ENCODE peak calls at places on chromosome 3, in nine cellular contexts. One of them, this sample, is unnamed.

GRCh38 chr3:51985971-51986947 is 2.9 kb downstream of the ACY1 start:
- DNase-seq in MM.1S: no peak
- DNase-seq in Peyer's patch: peak; percentile 74
- DNase-seq in transverse colon: peak; percentile 67
- DNase-seq in ovary: no peak
- DNase-seq in HCT116: no peak
- DNase-seq in psoas muscle: no peak
- DNase-seq in pancreas: no peak
- DNase-seq in tibial nerve: no peak
- DNase-seq in this sample: no peak

GRCh38 chr3:163056874-163057497 is 1560.4 kb downstream of the OTOL1 start:
- DNase-seq in MM.1S: peak; percentile 75
- DNase-seq in Peyer's patch: no peak
- DNase-seq in transverse colon: peak; percentile 14
- DNase-seq in ovary: no peak
- DNase-seq in HCT116: peak; percentile 42
- DNase-seq in psoas muscle: no peak
- DNase-seq in pancreas: no peak
- DNase-seq in tibial nerve: peak; percentile 16
- DNase-seq in this sample: no peak

GRCh38 chr3:10511809-10512494 is 6.6 kb upstream of the ATP2B2 start:
- DNase-seq in MM.1S: no peak
- DNase-seq in Peyer's patch: no peak
- DNase-seq in transverse colon: no peak
- DNase-seq in ovary: no peak
- DNase-seq in HCT116: no peak
- DNase-seq in psoas muscle: no peak
- DNase-seq in pancreas: no peak
- DNase-seq in tibial nerve: no peak
- DNase-seq in this sample: no peak

GRCh38 chr3:128616516-128617269 is 33.9 kb downstream of the RPN1 start:
- DNase-seq in MM.1S: no peak
- DNase-seq in Peyer's patch: no peak
- DNase-seq in transverse colon: no peak
- DNase-seq in ovary: peak; percentile 33
- DNase-seq in HCT116: no peak
- DNase-seq in psoas muscle: no peak
- DNase-seq in pancreas: no peak
- DNase-seq in tibial nerve: no peak
- DNase-seq in this sample: no peak

GRCh38 chr3:72727207-72727606 is 121.0 kb downstream of the SHQ1 start:
- DNase-seq in MM.1S: no peak
- DNase-seq in Peyer's patch: no peak
- DNase-seq in transverse colon: no peak
- DNase-seq in ovary: no peak
- DNase-seq in HCT116: no peak
- DNase-seq in psoas muscle: no peak
- DNase-seq in pancreas: no peak
- DNase-seq in tibial nerve: no peak
- DNase-seq in this sample: no peak

GRCh38 chr3:48345946-48346572 is 12.6 kb upstream of the SPINK8 start:
- DNase-seq in MM.1S: no peak
- DNase-seq in Peyer's patch: no peak
- DNase-seq in transverse colon: no peak
- DNase-seq in ovary: no peak
- DNase-seq in HCT116: no peak
- DNase-seq in psoas muscle: no peak
- DNase-seq in pancreas: no peak
- DNase-seq in tibial nerve: no peak
- DNase-seq in this sample: no peak

GRCh38 chr3:48594431-48595049 is 589 bp downstream of the COL7A1 start:
- DNase-seq in MM.1S: no peak
- DNase-seq in Peyer's patch: no peak
- DNase-seq in transverse colon: no peak
- DNase-seq in ovary: no peak
- DNase-seq in HCT116: no peak
- DNase-seq in psoas muscle: no peak
- DNase-seq in pancreas: no peak
- DNase-seq in tibial nerve: no peak
- DNase-seq in this sample: no peak

GRCh38 chr3:186080849-186081438 is 27.9 kb downstream of the ETV5 start:
- DNase-seq in MM.1S: no peak
- DNase-seq in Peyer's patch: no peak
- DNase-seq in transverse colon: no peak
- DNase-seq in ovary: no peak
- DNase-seq in HCT116: no peak
- DNase-seq in psoas muscle: no peak
- DNase-seq in pancreas: no peak
- DNase-seq in tibial nerve: no peak
- DNase-seq in this sample: no peak

GRCh38 chr3:22940285-22940684 is 262.8 kb upstream of the UBE2E2 start:
- DNase-seq in MM.1S: no peak
- DNase-seq in Peyer's patch: no peak
- DNase-seq in transverse colon: no peak
- DNase-seq in ovary: no peak
- DNase-seq in HCT116: no peak
- DNase-seq in psoas muscle: no peak
- DNase-seq in pancreas: no peak
- DNase-seq in tibial nerve: no peak
- DNase-seq in this sample: no peak

GRCh38 chr3:99250272-99250671 is 348.8 kb upstream of the DCBLD2 start:
- DNase-seq in MM.1S: no peak
- DNase-seq in Peyer's patch: no peak
- DNase-seq in transverse colon: no peak
- DNase-seq in ovary: no peak
- DNase-seq in HCT116: no peak
- DNase-seq in psoas muscle: no peak
- DNase-seq in pancreas: no peak
- DNase-seq in tibial nerve: no peak
- DNase-seq in this sample: no peak

GRCh38 chr3:133675631-133676335 is 14.0 kb upstream of the TOPBP1 start:
- DNase-seq in MM.1S: peak; percentile 88
- DNase-seq in Peyer's patch: no peak
- DNase-seq in transverse colon: no peak
- DNase-seq in ovary: no peak
- DNase-seq in HCT116: no peak
- DNase-seq in psoas muscle: no peak
- DNase-seq in pancreas: no peak
- DNase-seq in tibial nerve: no peak
- DNase-seq in this sample: no peak

GRCh38 chr3:171315919-171316318 is 144.3 kb downstream of the TNIK start:
- DNase-seq in MM.1S: no peak
- DNase-seq in Peyer's patch: no peak
- DNase-seq in transverse colon: no peak
- DNase-seq in ovary: no peak
- DNase-seq in HCT116: no peak
- DNase-seq in psoas muscle: no peak
- DNase-seq in pancreas: no peak
- DNase-seq in tibial nerve: no peak
- DNase-seq in this sample: no peak

GRCh38 chr3:190229632-190230424 is 92.4 kb downstream of the CLDN1 start:
- DNase-seq in MM.1S: peak; percentile 13
- DNase-seq in Peyer's patch: no peak
- DNase-seq in transverse colon: no peak
- DNase-seq in ovary: no peak
- DNase-seq in HCT116: no peak
- DNase-seq in psoas muscle: no peak
- DNase-seq in pancreas: no peak
- DNase-seq in tibial nerve: no peak
- DNase-seq in this sample: no peak

GRCh38 chr3:125202197-125202596 is 10.4 kb downstream of the SLC12A8 start:
- DNase-seq in MM.1S: peak; percentile 55
- DNase-seq in Peyer's patch: no peak
- DNase-seq in transverse colon: no peak
- DNase-seq in ovary: no peak
- DNase-seq in HCT116: no peak
- DNase-seq in psoas muscle: no peak
- DNase-seq in pancreas: no peak
- DNase-seq in tibial nerve: no peak
- DNase-seq in this sample: no peak

GRCh38 chr3:177312491-177312890 is 115.2 kb upstream of the TBL1XR1 start:
- DNase-seq in MM.1S: no peak
- DNase-seq in Peyer's patch: no peak
- DNase-seq in transverse colon: no peak
- DNase-seq in ovary: no peak
- DNase-seq in HCT116: no peak
- DNase-seq in psoas muscle: no peak
- DNase-seq in pancreas: no peak
- DNase-seq in tibial nerve: no peak
- DNase-seq in this sample: no peak

GRCh38 chr3:141231923-141232861 is 567 bp downstream of the PXYLP1 start:
- DNase-seq in MM.1S: peak; percentile 22
- DNase-seq in Peyer's patch: peak; percentile 70
- DNase-seq in transverse colon: peak; percentile 55
- DNase-seq in ovary: peak; percentile 68
- DNase-seq in HCT116: no peak
- DNase-seq in psoas muscle: peak; percentile 65
- DNase-seq in pancreas: peak; percentile 82
- DNase-seq in tibial nerve: no peak
- DNase-seq in this sample: peak; percentile 72

GRCh38 chr3:113275876-113276580 is 64.7 kb downstream of the BOC start:
- DNase-seq in MM.1S: peak; percentile 78
- DNase-seq in Peyer's patch: no peak
- DNase-seq in transverse colon: peak; percentile 26
- DNase-seq in ovary: no peak
- DNase-seq in HCT116: no peak
- DNase-seq in psoas muscle: peak; percentile 80
- DNase-seq in pancreas: no peak
- DNase-seq in tibial nerve: peak; percentile 36
- DNase-seq in this sample: no peak
- H3K4me1 ChIP-seq in MM.1S: peaks cover 10% of the 10 kb centered on the region
- H3K4me1 ChIP-seq in Peyer's patch: no peaks in the 10 kb centered on the region
- H3K4me1 ChIP-seq in transverse colon: peaks cover 5% of the 10 kb centered on the region
- H3K4me1 ChIP-seq in ovary: no peaks in the 10 kb centered on the region
- H3K4me1 ChIP-seq in HCT116: peaks cover 10% of the 10 kb centered on the region
- H3K4me1 ChIP-seq in psoas muscle: no peaks in the 10 kb centered on the region
- H3K4me1 ChIP-seq in pancreas: peaks cover 22% of the 10 kb centered on the region
- H3K4me1 ChIP-seq in tibial nerve: peaks cover 25% of the 10 kb centered on the region
- H3K4me1 ChIP-seq in this sample: peaks cover 9% of the 10 kb centered on the region

DNA sequence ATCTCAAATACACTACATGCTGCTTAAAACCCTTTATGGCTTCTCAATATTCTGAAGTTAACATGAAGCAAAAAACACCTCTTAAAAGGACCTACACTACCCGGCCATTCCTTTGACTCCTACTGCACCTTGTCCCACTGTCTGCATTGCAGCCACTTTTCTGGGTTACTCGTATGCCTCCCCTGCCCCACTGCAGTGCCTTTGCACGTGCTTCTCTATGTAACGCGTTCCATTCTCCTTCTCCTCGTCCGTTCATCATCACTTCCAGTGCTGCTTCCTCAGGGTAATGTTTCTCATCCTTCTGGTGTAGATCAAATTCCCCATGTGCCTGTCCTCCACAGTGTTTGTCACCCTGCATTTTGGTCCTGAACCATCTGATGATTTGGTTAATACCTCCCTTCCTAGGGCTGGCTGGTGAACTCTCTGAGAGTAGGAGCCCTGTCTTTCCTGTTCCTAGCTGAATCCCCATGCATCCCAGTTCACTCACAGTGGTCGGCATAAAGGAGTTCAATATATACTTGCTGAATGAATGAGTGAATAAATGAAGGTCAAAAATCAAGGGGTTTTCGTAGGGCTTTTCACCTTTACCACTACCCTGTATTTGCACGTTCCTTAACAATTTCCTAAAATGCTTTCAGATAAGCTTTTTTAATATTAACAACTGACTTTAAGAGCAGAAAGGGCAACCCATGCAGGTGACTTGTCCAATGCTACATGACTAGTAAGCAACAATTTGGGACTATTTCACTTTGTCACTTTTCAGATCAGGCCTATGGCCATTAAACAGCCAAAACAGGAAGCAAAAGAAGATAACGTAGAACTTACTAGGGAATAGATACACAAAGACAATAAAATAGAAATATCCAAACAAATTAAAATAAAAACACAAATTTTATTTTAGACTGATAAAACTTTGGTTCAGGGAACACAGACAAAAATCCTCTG is 2.4 kb upstream of the STT3B start:
- DNase-seq in MM.1S: no peak
- DNase-seq in Peyer's patch: no peak
- DNase-seq in transverse colon: no peak
- DNase-seq in ovary: no peak
- DNase-seq in HCT116: no peak
- DNase-seq in psoas muscle: no peak
- DNase-seq in pancreas: no peak
- DNase-seq in tibial nerve: no peak
- DNase-seq in this sample: no peak
- H3K27ac ChIP-seq in MM.1S: no peak overlapping the region
- H3K27ac ChIP-seq in Peyer's patch: no peak overlapping the region
- H3K27ac ChIP-seq in transverse colon: peak overlapping the region; percentile 97
- H3K27ac ChIP-seq in ovary: no peak overlapping the region
- H3K27ac ChIP-seq in HCT116: no peak overlapping the region
- H3K27ac ChIP-seq in psoas muscle: no peak overlapping the region
- H3K27ac ChIP-seq in pancreas: no peak overlapping the region
- H3K27ac ChIP-seq in tibial nerve: no peak overlapping the region
- H3K27ac ChIP-seq in this sample: peak overlapping the region; percentile 98

DNA sequence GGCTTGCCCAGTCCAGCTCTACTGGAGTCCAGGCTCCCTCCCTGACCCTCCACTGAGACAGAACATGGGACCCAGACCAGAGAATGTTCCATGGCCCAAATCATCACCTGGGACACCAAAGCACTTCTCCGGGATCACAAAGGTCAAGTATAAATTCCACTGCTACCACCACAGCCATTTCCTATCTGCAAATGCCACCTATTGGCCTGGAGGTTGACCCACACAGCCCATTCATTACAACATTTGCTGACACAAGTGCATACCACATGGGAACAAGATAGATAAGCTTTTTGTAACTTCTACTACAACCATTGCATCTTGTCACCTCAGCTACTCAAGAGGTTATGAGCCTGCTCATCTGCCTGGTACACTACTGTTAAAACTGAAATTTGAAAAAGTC is 126.8 kb upstream of the NECTIN3 start:
- DNase-seq in MM.1S: no peak
- DNase-seq in Peyer's patch: no peak
- DNase-seq in transverse colon: no peak
- DNase-seq in ovary: no peak
- DNase-seq in HCT116: no peak
- DNase-seq in psoas muscle: no peak
- DNase-seq in pancreas: no peak
- DNase-seq in tibial nerve: no peak
- DNase-seq in this sample: no peak
- H3K9me3 ChIP-seq in MM.1S: no peaks in the 10 kb centered on the region
- H3K9me3 ChIP-seq in Peyer's patch: peaks cover 3% of the 10 kb centered on the region
- H3K9me3 ChIP-seq in transverse colon: peaks cover 31% of the 10 kb centered on the region
- H3K9me3 ChIP-seq in ovary: peaks cover 7% of the 10 kb centered on the region
- H3K9me3 ChIP-seq in HCT116: peaks cover 9% of the 10 kb centered on the region
- H3K9me3 ChIP-seq in psoas muscle: peaks cover 22% of the 10 kb centered on the region
- H3K9me3 ChIP-seq in pancreas: no peaks in the 10 kb centered on the region
- H3K9me3 ChIP-seq in tibial nerve: peaks cover 19% of the 10 kb centered on the region
- H3K9me3 ChIP-seq in this sample: peaks cover 32% of the 10 kb centered on the region

DNA sequence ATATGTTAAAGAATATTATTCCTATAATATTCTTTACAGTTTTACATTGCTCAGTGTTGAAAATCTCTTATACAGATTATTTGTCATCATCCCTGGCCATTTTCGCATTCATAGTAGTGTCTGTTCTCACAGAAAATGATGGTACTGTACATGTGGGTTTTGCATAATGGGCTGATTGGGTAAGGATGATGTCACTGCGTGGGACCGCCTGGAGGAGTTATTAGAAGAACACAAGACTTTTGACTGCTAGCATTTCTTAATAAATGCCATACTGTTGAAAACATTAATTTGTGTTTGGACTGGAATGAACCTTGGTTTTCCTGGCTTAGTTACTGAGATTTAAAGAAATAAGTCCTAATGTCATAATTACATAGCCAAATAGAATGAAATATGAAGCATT is 20.3 kb downstream of the LRCH3 start:
- DNase-seq in MM.1S: no peak
- DNase-seq in Peyer's patch: no peak
- DNase-seq in transverse colon: no peak
- DNase-seq in ovary: no peak
- DNase-seq in HCT116: no peak
- DNase-seq in psoas muscle: no peak
- DNase-seq in pancreas: no peak
- DNase-seq in tibial nerve: peak; percentile 44
- DNase-seq in this sample: peak; percentile 53
- H3K4me1 ChIP-seq in MM.1S: no peaks in the 10 kb centered on the region
- H3K4me1 ChIP-seq in Peyer's patch: no peaks in the 10 kb centered on the region
- H3K4me1 ChIP-seq in transverse colon: peaks cover 14% of the 10 kb centered on the region
- H3K4me1 ChIP-seq in ovary: peaks cover 3% of the 10 kb centered on the region
- H3K4me1 ChIP-seq in HCT116: peaks cover 4% of the 10 kb centered on the region
- H3K4me1 ChIP-seq in psoas muscle: peaks cover 40% of the 10 kb centered on the region
- H3K4me1 ChIP-seq in pancreas: no peaks in the 10 kb centered on the region
- H3K4me1 ChIP-seq in tibial nerve: peaks cover 22% of the 10 kb centered on the region
- H3K4me1 ChIP-seq in this sample: peaks cover 6% of the 10 kb centered on the region